ENCODE peak calls at places on chromosomes 16 and 17, in nine cellular contexts. Z is PC-3; S is right lobe of liver; R is GM23248; A is vagina; Y is CD8-positive, alpha-beta T cell; K is tibial artery; I is stomach; P is sigmoid colon. O is an unnamed sample.

GRCh38 chr17:73404246-73404645 is 92.4 kb upstream of the CDC42EP4 start:
- DNase-seq in Z (no peak), S (no peak), R (no peak), A (no peak), Y (no peak), K (no peak), I (no peak), P (peak; percentile 10), O (no peak)

GRCh38 chr17:55458977-55459376 is 37.3 kb upstream of the MMD start:
- DNase-seq in Z (peak; percentile 95), S (no peak), R (peak; percentile 87), A (no peak), Y (no peak), K (no peak), I (no peak), P (no peak), O (no peak)

GRCh38 chr16:87996962-87997880 is 46.0 kb downstream of the BANP start:
- DNase-seq in Z (no peak), S (no peak), R (no peak), A (no peak), Y (no peak), K (no peak), I (no peak), P (peak; percentile 12), O (no peak)

GRCh38 chr17:21283482-21284318 is 811 bp upstream of the MAP2K3 start:
- DNase-seq in Z (peak; percentile 63), S (peak; percentile 71), R (peak; percentile 67), A (no peak), Y (no peak), K (peak; percentile 45), I (peak; percentile 52), P (peak; percentile 79), O (no peak)

GRCh38 chr17:57557363-57557762 is 187.7 kb downstream of the CCDC182 start:
- DNase-seq in Z (peak; percentile 11), S (no peak), R (no peak), A (no peak), Y (no peak), K (no peak), I (no peak), P (no peak), O (no peak)

GRCh38 chr17:83100220-83100852 is 20.9 kb downstream of the METRNL start:
- DNase-seq in Z (no peak), S (no peak), R (peak; percentile 70), A (no peak), Y (no peak), K (peak; percentile 64), I (peak; percentile 55), P (no peak), O (no peak)

GRCh38 chr17:75032896-75033294 is 13.9 kb downstream of the ATP5PD start:
- DNase-seq in Z (peak; percentile 42), S (peak; percentile 41), R (peak; percentile 60), A (no peak), Y (no peak), K (peak; percentile 48), I (no peak), P (no peak), O (peak; percentile 23)

GRCh38 chr17:4968166-4968915 is 724 bp upstream of the SPAG7 start:
- DNase-seq in Z (no peak), S (peak; percentile 48), R (peak; percentile 37), A (no peak), Y (no peak), K (no peak), I (no peak), P (no peak), O (peak; percentile 43)

GRCh38 chr16:9013508-9013864 is 49.8 kb upstream of the USP7 start:
- DNase-seq in Z (no peak), S (no peak), R (peak; percentile 13), A (no peak), Y (no peak), K (no peak), I (no peak), P (no peak), O (no peak)

GRCh38 chr17:78979780-78980623 is at the start of gene LGALS3BP:
- DNase-seq in Z (peak; percentile 54), S (no peak), R (peak; percentile 39), A (no peak), Y (peak; percentile 18), K (no peak), I (peak; percentile 77), P (peak; percentile 90), O (peak; percentile 99)

GRCh38 chr17:72115789-72116520 is 4.9 kb upstream of the SOX9 start:
- DNase-seq in Z (no peak), S (no peak), R (no peak), A (no peak), Y (no peak), K (no peak), I (no peak), P (no peak), O (no peak)

GRCh38 chr16:69465881-69466280 is 41.5 kb downstream of the CYB5B start:
- DNase-seq in Z (no peak), S (no peak), R (no peak), A (no peak), Y (no peak), K (no peak), I (no peak), P (no peak), O (no peak)

GRCh38 chr16:8594149-8594666 is 3.9 kb upstream of the TMEM114 start:
- DNase-seq in Z (no peak), S (no peak), R (no peak), A (no peak), Y (no peak), K (no peak), I (no peak), P (no peak), O (no peak)

GRCh38 chr17:58153046-58153445 is 4.9 kb downstream of the OR4D1 start:
- DNase-seq in Z (no peak), S (no peak), R (no peak), A (no peak), Y (peak; percentile 69), K (no peak), I (no peak), P (no peak), O (no peak)

GRCh38 chr16:61879306-61879705 is 156.9 kb downstream of the CDH8 start:
- DNase-seq in Z (no peak), S (no peak), R (no peak), A (no peak), Y (no peak), K (no peak), I (no peak), P (no peak), O (no peak)

GRCh38 chr17:79951361-79952264 is 84.1 kb downstream of the TBC1D16 start:
- DNase-seq in Z (no peak), S (no peak), R (peak; percentile 75), A (no peak), Y (no peak), K (no peak), I (peak; percentile 83), P (peak; percentile 75), O (peak; percentile 62)

GRCh38 chr16:17515421-17516210 is 44.9 kb upstream of the XYLT1 start:
- DNase-seq in Z (no peak), S (no peak), R (peak; percentile 94), A (no peak), Y (no peak), K (no peak), I (no peak), P (no peak), O (no peak)

GRCh38 chr16:11136600-11136999 is 119.4 kb downstream of the SOCS1 start:
- DNase-seq in Z (peak; percentile 55), S (no peak), R (peak; percentile 60), A (no peak), Y (no peak), K (no peak), I (no peak), P (no peak), O (peak; percentile 84)

GRCh38 chr17:76561332-76561731 is 21.5 kb downstream of the PRCD start:
- DNase-seq in Z (peak; percentile 13), S (no peak), R (peak; percentile 5), A (no peak), Y (no peak), K (no peak), I (no peak), P (no peak), O (no peak)
- H3K36me3 ChIP-seq in Z (peaks cover 59% of the 10 kb centered on the region), S (peaks cover 47% of the 10 kb centered on the region), R (peaks cover 25% of the 10 kb centered on the region), A (no peaks in the 10 kb centered on the region), Y (peaks cover 14% of the 10 kb centered on the region), K (peaks cover 17% of the 10 kb centered on the region), I (peaks cover 42% of the 10 kb centered on the region), P (no peaks in the 10 kb centered on the region), O (peaks cover 66% of the 10 kb centered on the region)

DNA sequence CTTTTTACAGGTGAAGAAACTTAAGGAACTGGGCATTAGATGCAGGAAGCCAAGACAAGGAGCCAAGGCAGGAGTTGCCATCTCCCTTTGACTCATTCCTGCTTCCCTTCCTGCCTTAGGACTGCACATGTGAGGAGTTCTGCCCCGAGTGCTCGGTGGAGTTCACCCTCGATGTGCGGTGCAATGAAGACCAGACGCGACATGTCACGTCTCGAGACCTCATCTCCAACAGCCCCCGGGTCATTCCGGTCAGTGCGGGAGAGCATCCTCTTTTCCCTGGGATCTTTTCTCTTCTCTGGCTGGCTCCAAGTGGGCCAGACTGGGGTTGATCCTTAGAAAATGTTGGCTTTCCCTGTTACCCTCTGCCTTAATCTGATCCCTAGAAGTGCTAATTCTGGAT is 6.6 kb downstream of the POLR2C start:
- DNase-seq in Z (no peak), S (no peak), R (no peak), A (no peak), Y (no peak), K (no peak), I (no peak), P (peak; percentile 33), O (no peak)
- H3K36me3 ChIP-seq in Z (peaks cover 43% of the 10 kb centered on the region), S (peaks cover 66% of the 10 kb centered on the region), R (peaks cover 51% of the 10 kb centered on the region), A (no peaks in the 10 kb centered on the region), Y (peaks cover 56% of the 10 kb centered on the region), K (peaks cover 70% of the 10 kb centered on the region), I (peaks cover 98% of the 10 kb centered on the region), P (peaks cover 43% of the 10 kb centered on the region), O (peaks cover 94% of the 10 kb centered on the region)

GRCh38 chr17:64585146-64585545 is 77.0 kb downstream of the SMURF2 start:
- DNase-seq in Z (peak; percentile 52), S (no peak), R (no peak), A (no peak), Y (no peak), K (no peak), I (no peak), P (no peak), O (no peak)
- H3K36me3 ChIP-seq in Z (peaks cover 51% of the 10 kb centered on the region), S (peaks cover 22% of the 10 kb centered on the region), R (peaks cover 75% of the 10 kb centered on the region), A (no peaks in the 10 kb centered on the region), Y (peaks cover 19% of the 10 kb centered on the region), K (peaks cover 25% of the 10 kb centered on the region), I (peaks cover 51% of the 10 kb centered on the region), P (no peaks in the 10 kb centered on the region), O (peaks cover 3% of the 10 kb centered on the region)

DNA sequence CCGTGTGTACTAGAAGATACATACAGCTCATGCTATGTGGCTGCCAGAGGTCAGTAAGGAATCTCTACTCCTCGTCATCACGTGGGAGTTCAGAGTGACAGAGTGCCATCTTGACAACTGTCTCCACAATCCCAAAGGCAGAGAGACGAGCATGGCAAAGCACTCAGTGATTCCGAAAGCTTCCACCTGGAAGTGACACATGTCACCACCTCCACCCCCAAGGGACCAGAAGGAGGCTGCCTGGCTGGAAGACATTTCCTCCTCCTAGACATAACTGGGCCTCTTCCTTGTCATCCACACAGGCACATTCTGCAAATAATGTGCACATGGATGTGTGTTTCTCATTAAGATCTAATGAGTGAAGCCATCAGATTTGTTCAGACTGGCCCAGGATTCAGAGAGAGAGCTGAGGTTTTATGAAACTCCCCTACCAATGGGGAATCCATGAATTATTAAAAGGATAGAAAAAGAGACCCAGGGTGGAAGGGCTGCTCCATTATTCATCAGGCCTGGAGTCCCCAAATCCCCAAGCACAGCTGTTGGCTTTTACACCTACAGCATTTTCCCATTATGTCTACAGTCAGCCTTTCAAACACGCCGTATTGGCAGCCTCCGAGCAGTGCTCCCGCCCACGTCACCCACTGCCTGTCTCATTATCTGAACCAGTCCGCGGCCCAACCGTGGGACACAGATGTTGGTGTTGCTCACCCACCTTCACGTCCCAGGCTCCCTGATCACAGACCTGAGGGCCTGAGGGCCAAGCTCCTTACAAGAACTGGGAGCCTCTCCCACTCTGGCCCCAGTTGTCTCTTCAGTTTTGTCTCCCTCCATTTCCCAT is 3.3 kb upstream of the CACNG5 start:
- DNase-seq in Z (no peak), S (no peak), R (peak; percentile 19), A (no peak), Y (no peak), K (no peak), I (no peak), P (peak; percentile 50), O (no peak)
- H3K36me3 ChIP-seq in Z (no peaks in the 10 kb centered on the region), S (no peaks in the 10 kb centered on the region), R (no peaks in the 10 kb centered on the region), A (no peaks in the 10 kb centered on the region), Y (no peaks in the 10 kb centered on the region), K (no peaks in the 10 kb centered on the region), I (no peaks in the 10 kb centered on the region), P (no peaks in the 10 kb centered on the region), O (no peaks in the 10 kb centered on the region)

O was measured in BE2C.